ENCODE peak calls at places on chromosomes 5 and 9, in six cellular contexts. Q, G, V, Y, M and U are unnamed samples.

GRCh38 chr5:56279979-56280378 is 46.8 kb upstream of the ANKRD55 start:
- DNase-seq in Q (no peak), G (peak), V (no peak), Y (no peak), M (peak), U (no peak)

GRCh38 chr9:119332522-119332921 is 36.7 kb downstream of the BRINP1 start:
- DNase-seq in Q (no peak), G (no peak), V (no peak), Y (peak), M (no peak), U (no peak)

GRCh38 chr5:79865588-79865987 is 125.5 kb downstream of the MTX3 start:
- DNase-seq in Q (no peak), G (no peak), V (no peak), Y (no peak), M (no peak), U (no peak)

GRCh38 chr9:105269593-105269992 is 25.1 kb downstream of the SLC44A1 start:
- DNase-seq in Q (no peak), G (no peak), V (no peak), Y (no peak), M (no peak), U (peak)

GRCh38 chr9:92094655-92095054 is 20.6 kb downstream of the SPTLC1 start:
- DNase-seq in Q (no peak), G (peak), V (peak), Y (peak), M (peak), U (no peak)

GRCh38 chr5:129945031-129945430 is 40.8 kb downstream of the CHSY3 start:
- DNase-seq in Q (peak), G (no peak), V (no peak), Y (no peak), M (no peak), U (no peak)

GRCh38 chr5:113122053-113122452 is 145.5 kb downstream of the DCP2 start:
- DNase-seq in Q (peak), G (peak), V (no peak), Y (no peak), M (peak), U (no peak)

GRCh38 chr5:54021413-54022155 is 288.8 kb downstream of the ARL15 start:
- DNase-seq in Q (peak), G (no peak), V (no peak), Y (no peak), M (peak), U (no peak)

GRCh38 chr5:154542000-154542399 is 64.0 kb upstream of the HAND1 start:
- DNase-seq in Q (no peak), G (no peak), V (no peak), Y (no peak), M (no peak), U (no peak)

GRCh38 chr9:126148523-126148870 is 178.1 kb upstream of the MVB12B start:
- DNase-seq in Q (no peak), G (no peak), V (no peak), Y (peak), M (no peak), U (no peak)

GRCh38 chr5:137888489-137888874 is 775 bp upstream of the PKD2L2 start:
- DNase-seq in Q (no peak), G (no peak), V (no peak), Y (no peak), M (no peak), U (no peak)

GRCh38 chr5:57836921-57837320 is 354.3 kb upstream of the ACTBL2 start:
- DNase-seq in Q (peak), G (no peak), V (no peak), Y (no peak), M (no peak), U (no peak)

GRCh38 chr5:179165421-179166170 is 105.4 kb downstream of the ZNF354C start:
- DNase-seq in Q (no peak), G (no peak), V (no peak), Y (peak), M (no peak), U (peak)

GRCh38 chr9:134738869-134739659 is 97.5 kb downstream of the COL5A1 start:
- DNase-seq in Q (peak), G (peak), V (peak), Y (peak), M (peak), U (peak)

GRCh38 chr9:38284039-38284767 is 108.3 kb upstream of the ALDH1B1 start:
- DNase-seq in Q (no peak), G (no peak), V (no peak), Y (no peak), M (no peak), U (no peak)

GRCh38 chr5:112064956-112065355 is 308.0 kb upstream of the NREP start:
- DNase-seq in Q (no peak), G (no peak), V (no peak), Y (no peak), M (no peak), U (no peak)

GRCh38 chr5:135239461-135240282 is 159.4 kb downstream of the MACROH2A1 start:
- DNase-seq in Q (no peak), G (no peak), V (no peak), Y (peak), M (peak), U (peak)

GRCh38 chr5:169527863-169528262 is 55.7 kb upstream of the SPDL1 start:
- DNase-seq in Q (peak), G (no peak), V (no peak), Y (no peak), M (no peak), U (no peak)

GRCh38 chr9:127224178-127224882 is 40.2 kb upstream of the GARNL3 start:
- DNase-seq in Q (peak), G (peak), V (peak), Y (peak), M (peak), U (peak)

GRCh38 chr9:13534006-13534405 is 254.5 kb upstream of the MPDZ start:
- DNase-seq in Q (peak), G (no peak), V (no peak), Y (no peak), M (no peak), U (no peak)

GRCh38 chr9:21314152-21314551 is 9.0 kb upstream of the IFNA5 start:
- DNase-seq in Q (no peak), G (no peak), V (no peak), Y (no peak), M (no peak), U (no peak)

GRCh38 chr9:116935149-116935897 is 248.2 kb downstream of the TRIM32 start:
- DNase-seq in Q (no peak), G (no peak), V (no peak), Y (no peak), M (no peak), U (no peak)

GRCh38 chr9:125655691-125656410 is 51.2 kb downstream of the MAPKAP1 start:
- DNase-seq in Q (no peak), G (no peak), V (no peak), Y (no peak), M (peak), U (no peak)

GRCh38 chr9:126206099-126206498 is 120.5 kb upstream of the MVB12B start:
- DNase-seq in Q (no peak), G (no peak), V (no peak), Y (peak), M (no peak), U (peak)

GRCh38 chr5:159050408-159051091 is 49.2 kb downstream of the EBF1 start:
- DNase-seq in Q (no peak), G (peak), V (no peak), Y (peak), M (peak), U (no peak)

GRCh38 chr5:34586117-34586885 is 69.8 kb upstream of the RAI14 start:
- DNase-seq in Q (peak), G (peak), V (no peak), Y (no peak), M (peak), U (no peak)

GRCh38 chr5:39299962-39300361 is 64.3 kb downstream of the C9 start:
- DNase-seq in Q (no peak), G (no peak), V (no peak), Y (no peak), M (no peak), U (no peak)

GRCh38 chr5:34818717-34819116 is 20.2 kb upstream of the TTC23L start:
- DNase-seq in Q (no peak), G (no peak), V (no peak), Y (no peak), M (no peak), U (no peak)

GRCh38 chr5:124583469-124584350 is 162.7 kb downstream of the ZNF608 start:
- DNase-seq in Q (peak), G (peak), V (peak), Y (no peak), M (peak), U (no peak)

GRCh38 chr9:104256031-104256709 is 162.1 kb downstream of the SMC2 start:
- DNase-seq in Q (peak), G (no peak), V (no peak), Y (no peak), M (no peak), U (peak)

GRCh38 chr5:180872419-180872818 is 11.3 kb upstream of the ZFP62 start:
- DNase-seq in Q (no peak), G (no peak), V (no peak), Y (no peak), M (no peak), U (no peak)

GRCh38 chr5:138033275-138033808 is 463 bp upstream of the FAM13B start:
- DNase-seq in Q (peak), G (no peak), V (no peak), Y (no peak), M (no peak), U (no peak)

GRCh38 chr5:109703827-109704226 is 14.1 kb downstream of the MAN2A1 start:
- DNase-seq in Q (no peak), G (no peak), V (peak), Y (no peak), M (peak), U (no peak)

GRCh38 chr9:108671156-108671555 is 184.6 kb downstream of the ACTL7B start:
- DNase-seq in Q (peak), G (peak), V (peak), Y (peak), M (peak), U (no peak)

DNA sequence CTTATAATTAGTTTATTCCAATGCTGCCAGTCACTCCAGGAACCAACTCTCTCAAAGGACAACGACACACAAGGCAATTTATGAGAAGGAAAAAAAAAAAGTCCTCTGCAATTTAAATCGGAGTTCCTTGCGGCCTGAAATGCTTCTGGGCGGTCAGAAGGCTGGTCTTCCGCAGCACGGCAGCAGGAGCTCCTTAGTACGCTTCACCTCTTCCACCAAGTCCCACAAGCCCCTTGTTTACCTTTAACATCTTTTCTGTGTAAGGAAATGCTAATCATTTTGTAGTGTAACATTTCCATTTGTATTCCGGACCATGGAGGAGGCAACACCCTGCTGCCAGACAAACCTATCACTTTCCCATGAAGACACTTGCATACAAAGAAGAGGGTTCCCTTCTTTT is 16.2 kb upstream of the KCNV2 start:
- DNase-seq in Q (no peak), G (no peak), V (no peak), Y (peak), M (no peak), U (no peak)
- H3K27ac ChIP-seq in Q (no peak), G (no peak), V (no peak), Y (no peak), M (no peak), U (no peak)

DNA sequence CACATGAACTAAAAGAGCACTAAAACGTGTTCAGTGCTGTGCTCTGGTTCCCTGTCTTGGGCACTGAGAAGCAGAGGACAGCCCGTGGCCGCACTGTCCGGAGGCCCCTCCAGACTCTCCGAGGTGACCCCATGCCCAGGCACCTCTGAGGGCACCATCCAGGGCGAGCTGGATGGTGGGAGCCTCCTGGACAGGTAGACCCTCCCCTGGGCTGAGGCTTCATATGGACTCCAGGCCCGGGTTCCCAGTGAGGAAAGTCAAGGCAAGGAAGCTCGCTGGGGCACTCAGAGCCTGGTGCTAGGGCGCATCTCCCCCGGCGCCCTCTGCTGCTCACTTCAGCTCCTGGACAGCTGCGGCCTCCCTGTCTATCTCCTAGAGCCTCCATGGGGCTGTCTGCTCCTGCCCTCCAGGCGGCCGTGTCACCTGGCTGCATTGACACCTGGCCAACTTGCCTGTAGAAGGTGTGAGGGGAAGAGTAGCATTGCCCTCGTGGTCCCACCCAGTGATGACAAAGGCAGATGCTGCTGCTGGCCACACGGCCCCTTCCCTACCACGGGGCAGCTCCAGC is 178.2 kb upstream of the IRX1 start:
- DNase-seq in Q (no peak), G (no peak), V (no peak), Y (peak), M (no peak), U (no peak)
- TF ChIP-seq CTCF in Q (no peak), G (no peak), V (no peak), Y (peak), M (no peak), U (peak)

GRCh38 chr9:35923927-35924763 is 14.9 kb downstream of the SPAAR start:
- DNase-seq in Q (peak), G (peak), V (peak), Y (no peak), M (peak), U (no peak)
- H3K27ac ChIP-seq in Q (peak), G (peak), V (peak), Y (no peak), M (peak), U (no peak)

DNA sequence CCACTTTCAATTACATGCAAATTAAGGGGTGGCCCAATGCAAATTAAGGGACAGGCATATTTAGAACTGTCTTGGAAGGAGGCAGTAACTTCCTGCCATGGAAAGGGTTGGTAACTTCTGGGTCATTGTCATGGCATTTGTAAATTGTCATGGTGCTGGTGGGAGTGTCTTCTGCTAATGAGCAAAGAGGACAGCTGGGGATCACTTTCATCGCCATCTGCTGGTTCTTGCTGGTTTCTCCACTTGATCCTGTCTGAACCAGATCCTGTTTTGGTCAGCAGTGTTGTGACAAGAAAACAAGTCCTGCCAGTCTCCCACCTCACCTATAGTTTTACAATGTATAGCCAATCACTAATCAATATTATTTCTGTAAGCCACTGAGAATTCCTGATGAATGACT is 23.4 kb upstream of the UGT3A2 start:
- DNase-seq in Q (peak), G (peak), V (no peak), Y (peak), M (peak), U (peak)
- TF ChIP-seq CTCF in Q (peak), G (peak), V (peak), Y (peak), M (peak), U (peak)

GRCh38 chr9:17135578-17135904 is 701 bp downstream of the CNTLN start:
- DNase-seq in Q (no peak), G (peak), V (no peak), Y (no peak), M (no peak), U (no peak)
- H3K27ac ChIP-seq in Q (peak), G (no peak), V (no peak), Y (peak), M (peak), U (peak)

GRCh38 chr9:81410201-81410600 is 279.1 kb downstream of the TLE1 start:
- DNase-seq in Q (peak), G (peak), V (no peak), Y (no peak), M (peak), U (peak)
- TF ChIP-seq CTCF in Q (no peak), G (no peak), V (no peak), Y (no peak), M (no peak), U (no peak)

GRCh38 chr5:151070449-151070848 is 10.4 kb downstream of the TNIP1 start:
- DNase-seq in Q (no peak), G (no peak), V (no peak), Y (no peak), M (peak), U (no peak)
- H3K27ac ChIP-seq in Q (no peak), G (no peak), V (no peak), Y (no peak), M (no peak), U (no peak)

DNA sequence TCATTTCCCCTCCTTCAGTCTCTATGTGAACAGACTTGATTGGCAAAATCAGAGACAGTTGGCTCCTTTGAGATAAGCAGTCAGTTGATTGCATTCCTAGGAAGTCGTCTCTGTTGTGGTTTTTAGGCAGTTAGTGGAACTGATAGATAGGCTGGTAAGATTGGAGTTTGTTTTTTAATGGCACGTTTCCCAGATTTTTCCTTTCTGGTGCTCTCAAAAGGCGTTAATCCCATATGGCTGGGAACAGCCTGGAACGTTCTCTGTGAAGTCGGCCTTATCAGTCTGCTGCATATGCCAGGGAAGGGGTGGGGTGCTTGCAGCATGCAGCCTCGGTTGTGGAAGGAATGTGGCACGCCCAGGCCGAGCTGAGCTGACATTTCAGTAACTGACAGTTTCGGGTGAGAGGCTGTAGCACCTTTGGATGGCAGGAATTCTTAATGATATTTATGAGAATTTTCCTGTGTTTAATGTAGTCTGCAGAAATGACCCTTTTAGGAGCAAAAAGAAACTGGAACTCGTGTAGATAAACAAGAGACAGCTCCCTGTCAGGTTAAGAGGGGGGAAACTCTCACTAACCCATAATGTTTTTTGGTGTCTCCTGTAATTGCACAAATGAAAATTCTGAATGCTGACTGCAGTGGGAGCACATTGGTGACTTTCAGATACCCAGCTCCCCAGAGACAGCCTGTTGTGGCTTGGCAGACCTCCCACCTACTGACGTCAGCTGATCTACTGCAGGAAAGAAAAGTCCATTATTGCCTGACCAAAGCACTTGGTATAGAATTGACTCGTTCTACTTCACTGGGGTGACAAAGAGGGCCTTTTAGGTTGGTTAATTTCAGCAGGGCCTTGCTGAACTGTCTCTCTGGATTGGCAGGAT is 6.3 kb downstream of the SPTAN1 start:
- DNase-seq in Q (peak), G (peak), V (peak), Y (peak), M (peak), U (no peak)
- TF ChIP-seq CTCF in Q (no peak), G (no peak), V (peak), Y (no peak), M (no peak), U (no peak)

GRCh38 chr9:121568541-121569265 is 69.1 kb upstream of the GGTA1 start:
- DNase-seq in Q (no peak), G (no peak), V (no peak), Y (no peak), M (peak), U (no peak)
- H3K27ac ChIP-seq in Q (no peak), G (no peak), V (no peak), Y (no peak), M (peak), U (no peak)